ENCODE peak calls at places on chromosome 2, in five cellular contexts. L is adipocyte, W is fibroblast of lung, E is mucosa of gallbladder, F is adrenal gland. O is an unnamed sample.

GRCh38 chr2:216890138-216890537 is 30.3 kb upstream of the TNP1 start:
- DNase-seq in L (no peak), W (no peak), E (no peak), F (no peak), O (no peak)

GRCh38 chr2:102910724-102911123 is 148.9 kb downstream of the TMEM182 start:
- DNase-seq in L (no peak), W (no peak), E (no peak), F (no peak), O (no peak)

GRCh38 chr2:211745295-211746097 is 793.1 kb downstream of the ERBB4 start:
- DNase-seq in L (peak), W (peak), E (peak), F (peak), O (peak)

GRCh38 chr2:37631698-37632097 is 39.7 kb downstream of the CDC42EP3 start:
- DNase-seq in L (no peak), W (no peak), E (no peak), F (no peak), O (no peak)

GRCh38 chr2:210782222-210782621 is 225.8 kb downstream of the CPS1 start:
- DNase-seq in L (no peak), W (no peak), E (no peak), F (no peak), O (no peak)

GRCh38 chr2:74530239-74531161 is 767 bp downstream of the HTRA2 start:
- DNase-seq in L (peak), W (no peak), E (no peak), F (peak), O (no peak)

GRCh38 chr2:196725882-196726281 is 73.6 kb downstream of the GTF3C3 start:
- DNase-seq in L (no peak), W (no peak), E (no peak), F (no peak), O (no peak)

GRCh38 chr2:106886916-106887758 is 1.2 kb upstream of the ST6GAL2 start:
- DNase-seq in L (peak), W (peak), E (peak), F (no peak), O (peak)

GRCh38 chr2:26977012-26977411 is 6.6 kb downstream of the MAPRE3 start:
- DNase-seq in L (no peak), W (no peak), E (no peak), F (no peak), O (no peak)

GRCh38 chr2:229780856-229781773 is 66.8 kb upstream of the DNER start:
- DNase-seq in L (peak), W (peak), E (no peak), F (no peak), O (no peak)

GRCh38 chr2:23404426-23404825 is 19.4 kb downstream of the KLHL29 start:
- DNase-seq in L (peak), W (peak), E (peak), F (no peak), O (peak)

GRCh38 chr2:61257446-61257845 is 95.5 kb downstream of the C2orf74 start:
- DNase-seq in L (no peak), W (no peak), E (no peak), F (no peak), O (no peak)

GRCh38 chr2:100235098-100235497 is 87.2 kb downstream of the LONRF2 start:
- DNase-seq in L (no peak), W (no peak), E (no peak), F (no peak), O (no peak)

GRCh38 chr2:235747868-235748144 is 254.0 kb downstream of the AGAP1 start:
- DNase-seq in L (peak), W (peak), E (peak), F (peak), O (peak)

GRCh38 chr2:85838641-85839040 is 50.1 kb downstream of the ST3GAL5 start:
- DNase-seq in L (no peak), W (no peak), E (no peak), F (no peak), O (no peak)

GRCh38 chr2:238855891-238856580 is 8.2 kb downstream of the TWIST2 start:
- DNase-seq in L (no peak), W (no peak), E (no peak), F (no peak), O (no peak)

GRCh38 chr2:43542285-43542933 is 53.4 kb downstream of the THADA start:
- DNase-seq in L (peak), W (peak), E (no peak), F (no peak), O (no peak)

GRCh38 chr2:101330253-101330921 is 21.9 kb upstream of the RNF149 start:
- DNase-seq in L (no peak), W (no peak), E (peak), F (peak), O (no peak)

GRCh38 chr2:181411105-181411849 is 45.9 kb upstream of the ITGA4 start:
- DNase-seq in L (no peak), W (peak), E (no peak), F (no peak), O (no peak)

GRCh38 chr2:167928434-167928833 is 319.0 kb downstream of the STK39 start:
- DNase-seq in L (no peak), W (no peak), E (no peak), F (no peak), O (no peak)

GRCh38 chr2:9467687-9468086 is 6.7 kb upstream of the IAH1 start:
- DNase-seq in L (no peak), W (no peak), E (peak), F (peak), O (no peak)

GRCh38 chr2:174161490-174161889 is 86.8 kb downstream of the OLA1 start:
- DNase-seq in L (no peak), W (no peak), E (no peak), F (no peak), O (no peak)

GRCh38 chr2:195737531-195738162 is 80.6 kb downstream of the SLC39A10 start:
- DNase-seq in L (peak), W (peak), E (no peak), F (no peak), O (no peak)

GRCh38 chr2:40466926-40467325 is 15.0 kb upstream of the SLC8A1 start:
- DNase-seq in L (no peak), W (no peak), E (no peak), F (no peak), O (no peak)

GRCh38 chr2:218229239-218229638 is 12.2 kb downstream of the ARPC2 start:
- DNase-seq in L (peak), W (peak), E (peak), F (no peak), O (peak)

GRCh38 chr2:156538083-156538504 is 101.9 kb downstream of the GPD2 start:
- DNase-seq in L (peak), W (no peak), E (no peak), F (no peak), O (no peak)

GRCh38 chr2:105287692-105288091 is 41.8 kb downstream of the TGFBRAP1 start:
- DNase-seq in L (peak), W (peak), E (no peak), F (peak), O (no peak)

GRCh38 chr2:24472416-24472815 is 18.6 kb upstream of the NCOA1 start:
- DNase-seq in L (no peak), W (no peak), E (no peak), F (no peak), O (no peak)

GRCh38 chr2:193847140-193847539 is 1652.4 kb upstream of the TMEFF2 start:
- DNase-seq in L (peak), W (peak), E (no peak), F (no peak), O (no peak)

GRCh38 chr2:239290618-239291504 is 110.0 kb downstream of the HDAC4 start:
- DNase-seq in L (no peak), W (no peak), E (no peak), F (peak), O (no peak)

GRCh38 chr2:237171396-237171795 is 85.7 kb downstream of the COPS8 start:
- DNase-seq in L (peak), W (peak), E (peak), F (peak), O (peak)

GRCh38 chr2:84631047-84631446 is 114.7 kb downstream of the DNAH6 start:
- DNase-seq in L (peak), W (peak), E (no peak), F (no peak), O (no peak)

GRCh38 chr2:57806449-57806968 is 240.1 kb upstream of the VRK2 start:
- DNase-seq in L (no peak), W (no peak), E (no peak), F (no peak), O (no peak)

GRCh38 chr2:234978466-234979203 is 26.8 kb downstream of the SH3BP4 start:
- DNase-seq in L (no peak), W (peak), E (no peak), F (peak), O (peak)

GRCh38 chr2:45834858-45835257 is 183.4 kb downstream of the PRKCE start:
- DNase-seq in L (no peak), W (no peak), E (no peak), F (no peak), O (no peak)

GRCh38 chr2:85400951-85401805 is 9.0 kb downstream of the CAPG start:
- DNase-seq in L (no peak), W (no peak), E (no peak), F (no peak), O (peak)

O was measured in prostate gland.